ENCODE peak calls at places on chromosomes 1 and 21, in eight cellular contexts. Z is A549, U is esophagus squamous epithelium, S is ovary, N is suprapubic skin, Y is IMR-90, I is tibial nerve, M is H1. C is an unnamed sample.

GRCh38 chr21:41597811-41598231 is 89.9 kb upstream of the TMPRSS2 start:
- DNase-seq in Z (no peak), U (no peak), S (peak; percentile 2), N (peak; percentile 33), Y (no peak), I (no peak), M (no peak), C (no peak)

GRCh38 chr21:27505516-27505915 is 538.6 kb upstream of the ADAMTS5 start:
- DNase-seq in Z (no peak), U (no peak), S (no peak), N (no peak), Y (peak; percentile 70), I (no peak), M (no peak), C (no peak)

GRCh38 chr1:34657849-34658248 is 97.0 kb upstream of the GJB5 start:
- DNase-seq in Z (no peak), U (no peak), S (no peak), N (no peak), Y (no peak), I (no peak), M (no peak), C (no peak)

GRCh38 chr1:234397732-234398131 is 24.5 kb downstream of the COA6 start:
- DNase-seq in Z (no peak), U (no peak), S (no peak), N (no peak), Y (no peak), I (no peak), M (no peak), C (no peak)

GRCh38 chr21:45869121-45870007 is 112.2 kb upstream of the COL6A1 start:
- DNase-seq in Z (no peak), U (no peak), S (no peak), N (peak; percentile 50), Y (peak; percentile 79), I (no peak), M (no peak), C (no peak)

GRCh38 chr1:151024540-151025146 is 11.7 kb upstream of the BNIPL start:
- DNase-seq in Z (peak; percentile 72), U (no peak), S (peak; percentile 67), N (peak; percentile 84), Y (peak; percentile 62), I (peak; percentile 78), M (peak; percentile 73), C (peak; percentile 79)

GRCh38 chr1:3134378-3135072 is 65.5 kb downstream of the PRDM16 start:
- DNase-seq in Z (no peak), U (no peak), S (no peak), N (no peak), Y (no peak), I (no peak), M (no peak), C (peak; percentile 64)

GRCh38 chr1:199512037-199512710 is 515.3 kb upstream of the NR5A2 start:
- DNase-seq in Z (no peak), U (no peak), S (no peak), N (no peak), Y (no peak), I (no peak), M (no peak), C (no peak)

GRCh38 chr1:43952731-43953350 is 6.1 kb downstream of the IPO13 start:
- DNase-seq in Z (no peak), U (no peak), S (no peak), N (no peak), Y (no peak), I (no peak), M (no peak), C (no peak)

GRCh38 chr1:83029050-83029449 is 969.9 kb downstream of the TTLL7 start:
- DNase-seq in Z (no peak), U (no peak), S (no peak), N (no peak), Y (no peak), I (no peak), M (no peak), C (no peak)

GRCh38 chr1:115810609-115811008 is 30.3 kb downstream of the NHLH2 start:
- DNase-seq in Z (no peak), U (no peak), S (no peak), N (no peak), Y (no peak), I (no peak), M (no peak), C (no peak)

GRCh38 chr21:37682908-37683307 is 233.3 kb downstream of the KCNJ6 start:
- DNase-seq in Z (no peak), U (no peak), S (no peak), N (no peak), Y (no peak), I (no peak), M (no peak), C (no peak)

GRCh38 chr1:89675677-89676076 is 42.8 kb downstream of the LRRC8C start:
- DNase-seq in Z (no peak), U (no peak), S (no peak), N (no peak), Y (no peak), I (no peak), M (no peak), C (no peak)

GRCh38 chr1:9321480-9321849 is 28.8 kb downstream of the SPSB1 start:
- DNase-seq in Z (no peak), U (no peak), S (no peak), N (no peak), Y (peak; percentile 91), I (no peak), M (no peak), C (no peak)

DNA sequence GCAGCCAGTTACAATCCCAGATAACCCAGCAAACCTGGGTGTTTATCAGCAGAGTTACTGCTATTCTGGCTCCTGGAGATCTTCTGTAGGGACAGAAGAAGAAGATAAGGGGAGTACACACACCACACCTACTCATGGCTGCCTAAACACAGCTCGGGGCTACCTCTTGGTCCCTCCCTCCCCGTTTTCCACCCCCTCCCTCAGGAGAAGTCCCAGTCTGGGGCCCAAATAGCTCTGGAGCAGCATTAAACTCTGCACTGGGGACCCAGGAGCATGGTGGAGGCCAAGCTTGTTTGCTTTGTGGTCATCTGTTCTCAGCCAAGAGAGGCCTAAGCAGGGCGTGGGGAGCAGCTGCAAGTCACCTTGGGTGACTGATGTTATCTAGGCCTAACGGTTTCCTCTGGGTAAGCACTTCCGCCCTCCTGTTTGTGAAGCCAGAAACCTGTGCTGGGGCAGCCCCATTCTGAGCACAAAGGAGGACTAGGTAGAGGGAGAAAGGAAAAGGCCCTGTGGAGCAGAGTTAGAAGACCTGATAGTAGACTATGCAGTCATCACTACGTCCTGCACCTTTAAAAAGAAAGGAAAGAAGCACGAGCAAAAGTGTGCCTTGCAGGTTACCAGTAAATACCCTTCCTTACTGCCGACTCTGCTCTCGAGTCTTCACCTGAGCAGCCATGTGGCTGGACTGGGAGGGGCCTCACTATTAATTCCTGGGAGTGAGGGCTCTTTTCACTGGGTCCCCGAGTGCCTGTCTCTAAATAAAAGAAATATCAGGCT is 2.0 kb upstream of the RCSD1 start:
- DNase-seq in Z (no peak), U (no peak), S (no peak), N (no peak), Y (no peak), I (no peak), M (no peak), C (no peak)
- TF ChIP-seq POLR2A in Z (no peak), U (peak; percentile 53), S (no peak), N (no peak), Y (no peak), I (no peak), M (no peak), C (no peak)

GRCh38 chr1:26774462-26774861 is 13.3 kb upstream of the PIGV start:
- DNase-seq in Z (no peak), U (no peak), S (no peak), N (no peak), Y (no peak), I (no peak), M (no peak), C (no peak)

GRCh38 chr1:26768755-26769154 is 19.0 kb upstream of the PIGV start:
- DNase-seq in Z (no peak), U (no peak), S (peak; percentile 18), N (no peak), Y (peak; percentile 76), I (no peak), M (no peak), C (no peak)

GRCh38 chr1:26771643-26772321 is 16.0 kb upstream of the PIGV start:
- DNase-seq in Z (peak; percentile 87), U (no peak), S (peak; percentile 77), N (no peak), Y (peak; percentile 99), I (no peak), M (no peak), C (peak; percentile 54)

GRCh38 chr1:26772687-26773086 is 15.1 kb upstream of the PIGV start:
- DNase-seq in Z (peak; percentile 47), U (no peak), S (no peak), N (no peak), Y (peak; percentile 99), I (no peak), M (no peak), C (no peak)

DNA sequence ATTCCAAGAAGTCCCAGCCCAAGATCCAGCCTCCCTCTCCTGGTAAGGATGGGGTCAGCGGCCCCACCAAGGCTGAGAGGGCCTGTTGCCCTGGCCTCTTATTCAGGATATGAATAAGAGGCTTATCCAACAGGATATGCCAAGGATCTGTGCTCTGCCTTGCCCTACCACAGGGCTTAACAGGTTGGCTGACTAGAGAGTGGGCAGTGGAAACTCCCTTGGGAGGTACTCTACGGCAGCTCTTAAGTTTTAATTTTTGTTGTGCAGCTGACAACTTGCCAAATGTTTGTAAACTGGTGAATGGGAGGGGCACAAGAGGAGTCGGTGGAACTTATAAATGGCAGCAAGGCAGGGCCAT is 16.5 kb upstream of the PIGV start:
- DNase-seq in Z (no peak), U (no peak), S (no peak), N (no peak), Y (no peak), I (no peak), M (no peak), C (no peak)
- TF ChIP-seq CTCF in Z (no peak), U (no peak), S (no peak), N (no peak), Y (no peak), I (no peak), M (no peak), C (no peak)

DNA sequence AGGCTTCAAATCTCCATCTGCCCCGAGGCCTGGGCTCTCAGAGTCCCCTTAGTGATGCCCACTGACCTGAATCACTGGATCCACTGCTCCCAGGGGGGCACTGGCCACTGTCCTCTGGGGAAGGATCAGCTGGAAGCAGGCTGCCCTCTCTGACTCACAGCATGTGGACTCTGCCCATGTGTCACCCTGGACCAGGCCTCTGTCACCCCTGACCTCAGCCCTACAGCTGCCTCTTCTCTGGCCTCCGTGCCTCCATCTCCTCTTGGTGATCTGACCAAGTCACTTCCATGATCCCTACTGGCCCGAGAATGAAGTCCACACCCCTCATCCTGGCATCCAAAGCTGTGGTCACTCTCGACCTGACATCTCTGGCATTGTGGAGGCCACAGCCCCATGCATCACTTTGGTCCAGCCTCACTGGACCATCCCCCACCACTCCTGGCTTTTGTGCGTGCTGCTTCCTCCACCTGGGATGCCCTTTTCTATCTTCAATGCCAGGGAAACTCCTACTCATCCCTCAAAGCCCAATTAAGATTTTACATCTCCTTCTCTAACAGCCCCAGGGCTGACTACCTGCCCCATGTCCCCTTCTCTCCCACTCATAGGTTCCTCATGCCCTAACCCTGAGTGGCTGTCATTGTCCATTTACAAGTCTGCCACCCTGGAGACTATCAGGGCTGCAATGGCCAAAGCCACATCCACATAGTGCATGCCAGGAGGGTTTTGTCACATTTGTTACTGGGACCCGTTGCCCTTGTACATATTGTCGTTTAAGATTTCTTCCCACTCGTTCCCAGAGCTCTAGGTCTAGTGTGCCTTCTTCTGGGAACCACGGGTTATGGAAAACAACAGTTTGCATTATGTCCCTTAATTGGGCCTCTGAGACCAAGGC is 685.0 kb downstream of the MATN1 start:
- DNase-seq in Z (no peak), U (no peak), S (no peak), N (no peak), Y (no peak), I (no peak), M (no peak), C (no peak)
- TF ChIP-seq POLR2A in Z (no peak), U (no peak), S (no peak), N (no peak), Y (no peak), I (no peak), M (no peak), C (no peak)

GRCh38 chr1:86380257-86380861 is 15.8 kb downstream of the ODF2L start:
- DNase-seq in Z (peak; percentile 74), U (no peak), S (no peak), N (no peak), Y (peak; percentile 86), I (no peak), M (no peak), C (no peak)
- TF ChIP-seq CTCF in Z (peak; percentile 71), U (peak; percentile 65), S (peak; percentile 47), N (peak; percentile 63), Y (peak; percentile 79), I (peak; percentile 73), M (no peak), C (peak; percentile 75)